ENCODE peak calls at places on chromosomes 13 and 19, in four cellular contexts. Z, J, B and M are unnamed samples.
A peak's percentile ranks its signal among the peaks of the same experiment; 100 is the strongest.

GRCh38 chr13:79853258-79853657 is 372.3 kb downstream of the NDFIP2 start:
- DNase-seq in Z (no peak), B (no peak), J (no peak), M (no peak)

GRCh38 chr13:112465251-112466131 is 89.3 kb downstream of the SPACA7 start:
- DNase-seq in Z (no peak), J (no peak), B (no peak), M (no peak)

GRCh38 chr13:95185851-95186250 is 115.4 kb downstream of the ABCC4 start:
- DNase-seq in J (no peak), B (no peak), Z (no peak), M (no peak)

GRCh38 chr13:104650426-104650825 is 1584.2 kb upstream of the SLC10A2 start:
- DNase-seq in Z (no peak), J (no peak), B (no peak), M (no peak)

GRCh38 chr19:40741527-40742390 is 8.5 kb downstream of the ACTMAP start:
- DNase-seq in J (no peak), Z (no peak), B (no peak), M (no peak)

GRCh38 chr19:2618611-2619010 is 83.9 kb downstream of the GNG7 start:
- DNase-seq in J (no peak), Z (no peak), B (no peak), M (no peak)

GRCh38 chr13:23673354-23673753 is 103.1 kb downstream of the TNFRSF19 start:
- DNase-seq in B (no peak), Z (no peak), J (no peak), M (no peak)

GRCh38 chr13:111359237-111359915 is 38.9 kb downstream of the TEX29 start:
- DNase-seq in J (no peak), B (no peak), Z (no peak), M (no peak)

GRCh38 chr13:114151031-114151430 is 18.6 kb upstream of the RASA3 start:
- DNase-seq in Z (no peak), J (no peak), B (no peak), M (no peak)

GRCh38 chr19:46428278-46429141 is at the start of gene PNMA8C:
- DNase-seq in J (no peak), Z (peak; percentile 70), B (no peak), M (peak; percentile 41)

DNA sequence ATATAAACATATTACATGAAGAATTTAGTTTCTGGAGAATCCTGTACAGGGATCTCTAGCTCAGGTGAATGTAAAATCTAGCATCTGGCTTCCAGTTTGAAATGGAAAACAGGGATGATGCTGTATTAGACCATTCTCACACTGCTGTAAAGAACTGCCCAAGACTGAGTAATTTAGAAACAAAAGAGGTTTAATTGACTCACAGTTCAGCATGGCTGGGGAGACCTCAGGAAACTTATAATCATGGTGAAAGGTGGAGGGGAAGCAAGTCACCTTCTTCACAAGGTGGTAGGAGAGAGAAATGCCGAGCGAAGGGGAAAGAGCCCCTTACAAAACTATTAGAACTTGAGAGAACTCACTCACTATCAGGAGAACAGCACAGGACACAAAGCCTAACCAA is 17.0 kb upstream of the N4BP2L2 start:
- DNase-seq in Z (no peak), J (no peak), B (no peak), M (no peak)
- TF ChIP-seq TAF1 in Z (no peak), J (no peak), B (no peak), M (no peak)

GRCh38 chr19:6753178-6754031 is 13.8 kb downstream of the SH2D3A start:
- DNase-seq in Z (peak; percentile 96), B (peak; percentile 57), J (peak; percentile 94), M (peak; percentile 89)
- TF ChIP-seq POLR2A in Z (peak; percentile 67), B (peak; percentile 80), J (peak; percentile 19), M (peak; percentile 61)

GRCh38 chr19:6125571-6125989 is 9.9 kb upstream of the ACSBG2 start:
- DNase-seq in Z (peak; percentile 77), J (peak; percentile 44), B (peak; percentile 40), M (no peak)
- TF ChIP-seq POLR2AphosphoS5 in Z (no peak), J (no peak), B (no peak), M (no peak)

DNA sequence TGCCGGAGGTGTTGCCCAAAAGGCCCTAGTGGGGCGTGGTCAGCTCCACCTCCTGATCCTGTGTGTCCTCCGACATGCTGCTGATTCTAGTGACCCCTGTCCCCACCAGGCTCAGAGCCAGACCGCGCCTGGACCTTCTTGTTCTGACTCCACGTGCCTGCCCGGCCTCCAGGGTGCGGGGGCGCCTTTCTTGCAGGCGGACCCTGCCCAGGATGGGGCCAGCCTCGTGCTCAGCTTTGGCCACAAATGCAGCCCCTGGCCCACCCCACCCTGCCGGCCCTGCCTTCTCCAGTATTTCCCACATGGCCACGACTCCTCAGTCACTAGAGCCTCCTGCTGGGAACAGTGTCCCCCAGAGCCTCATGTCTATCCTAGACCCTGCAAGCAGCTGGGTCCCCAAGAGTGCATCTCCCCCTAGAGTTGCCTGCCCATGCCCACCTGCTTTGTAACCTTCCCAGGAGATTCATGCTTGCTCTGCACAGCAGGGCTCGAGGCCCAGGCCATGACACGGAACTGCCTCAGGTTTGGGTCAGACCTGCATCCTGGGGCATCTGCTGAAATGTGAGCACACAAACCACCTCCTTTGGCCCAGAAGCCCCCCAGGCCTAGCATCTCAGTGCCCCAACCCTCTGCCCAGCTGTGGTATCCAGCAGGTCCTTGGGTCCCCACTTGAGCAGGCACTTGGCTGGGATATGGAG is 27.0 kb downstream of the TMEM161A start:
- DNase-seq in J (no peak), Z (no peak), B (no peak), M (no peak)
- TF ChIP-seq TAF1 in J (no peak), Z (no peak), B (no peak), M (no peak)

GRCh38 chr19:4660181-4660791 is 9.9 kb downstream of the MYDGF start:
- DNase-seq in B (no peak), J (no peak), Z (peak; percentile 52), M (no peak)

GRCh38 chr19:4656102-4656501 is 14.0 kb downstream of the MYDGF start:
- DNase-seq in J (no peak), B (no peak), Z (no peak), M (no peak)

GRCh38 chr19:4654437-4655361 is 15.4 kb downstream of the TNFAIP8L1 start:
- DNase-seq in Z (peak; percentile 50), B (no peak), J (no peak), M (no peak)

GRCh38 chr19:4657835-4658234 is 12.3 kb downstream of the MYDGF start:
- DNase-seq in Z (no peak), B (no peak), J (no peak), M (no peak)

GRCh38 chr19:4657262-4657661 is 12.9 kb downstream of the MYDGF start:
- DNase-seq in J (no peak), B (no peak), Z (no peak), M (no peak)
- TF ChIP-seq POLR2A in J (no peak), B (peak; percentile 17), Z (no peak), M (peak; percentile 30)

GRCh38 chr19:30419581-30420180 is 47.5 kb downstream of the ZNF536 start:
- DNase-seq in B (no peak), Z (no peak), J (no peak), M (no peak)
- TF ChIP-seq POLR2AphosphoS5 in B (no peak), Z (no peak), J (no peak), M (no peak)

GRCh38 chr19:18494267-18494607 is 27.6 kb downstream of the ELL start:
- DNase-seq in Z (no peak), J (no peak), B (no peak), M (no peak)

GRCh38 chr19:18496980-18497256 is 25.0 kb downstream of the ELL start:
- DNase-seq in Z (no peak), B (no peak), J (no peak), M (no peak)

GRCh38 chr19:18493440-18494266 is 28.2 kb downstream of the ELL start:
- DNase-seq in Z (no peak), B (no peak), J (no peak), M (no peak)

GRCh38 chr19:18495204-18495911 is 26.5 kb downstream of the ELL start:
- DNase-seq in Z (no peak), B (no peak), J (no peak), M (no peak)

DNA sequence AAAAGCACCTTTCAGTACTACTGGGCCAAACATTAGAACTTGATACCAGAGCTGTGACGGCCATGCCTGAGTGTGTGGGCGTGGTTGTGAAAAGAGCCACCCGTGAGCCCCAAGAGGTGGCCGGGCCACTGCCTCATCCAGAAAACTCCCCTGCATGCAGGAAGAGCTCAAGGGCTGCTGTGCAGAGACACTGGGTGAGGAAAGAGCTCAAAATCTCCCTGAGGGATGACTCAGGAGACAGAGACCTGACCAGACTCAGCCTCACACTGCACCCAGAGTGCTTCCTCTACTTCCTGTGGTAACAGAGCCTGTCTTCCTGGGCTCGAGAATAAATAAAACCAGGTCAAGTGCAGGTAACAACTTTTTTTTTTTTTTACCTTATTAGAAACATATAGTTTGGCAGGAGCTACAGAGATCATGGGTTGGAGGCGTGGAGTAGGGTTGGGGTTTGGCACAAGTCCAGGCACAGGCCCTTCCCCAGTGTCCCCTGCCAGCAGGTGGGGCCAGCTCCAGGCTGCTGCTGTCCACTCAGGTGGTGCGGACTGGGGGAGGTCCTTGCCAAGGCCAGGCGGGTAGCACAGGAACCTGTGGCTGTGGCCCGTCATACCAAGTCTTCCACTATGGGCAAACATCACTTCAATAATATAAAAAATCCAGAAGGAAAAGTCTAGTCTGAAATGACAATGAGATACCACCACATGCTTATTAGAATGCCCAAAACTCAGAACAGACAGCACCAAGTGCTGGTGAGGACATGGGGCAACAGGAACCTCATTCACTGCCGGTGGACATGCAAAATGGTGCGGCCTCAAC is 25.5 kb downstream of the ELL start:
- DNase-seq in J (peak; percentile 55), B (no peak), Z (peak; percentile 72), M (no peak)
- TF ChIP-seq TAF1 in J (no peak), B (no peak), Z (no peak), M (no peak)